ENCODE peak calls at places on chromosomes 1 and 21, in nine cellular contexts. X, N, H, Q, A, W, V, J and M are unnamed samples.

GRCh38 chr1:18546026-18546425 is 65.3 kb downstream of the KLHDC7A start:
- DNase-seq in X (no peak), N (peak; percentile 26), H (no peak), Q (no peak), A (no peak), W (no peak), V (no peak), J (no peak), M (no peak)

GRCh38 chr1:158124034-158124433 is 56.7 kb upstream of the CD1D start:
- DNase-seq in X (no peak), N (no peak), H (no peak), Q (no peak), A (no peak), W (no peak), V (no peak), J (no peak), M (no peak)

GRCh38 chr1:180773210-180773865 is 139.4 kb upstream of the KIAA1614 start:
- DNase-seq in X (no peak), N (no peak), H (no peak), Q (no peak), A (no peak), W (no peak), V (peak; percentile 64), J (no peak), M (no peak)

GRCh38 chr1:53311104-53311908 is 16.6 kb downstream of the LRP8 start:
- DNase-seq in X (no peak), N (no peak), H (no peak), Q (no peak), A (no peak), W (no peak), V (no peak), J (no peak), M (no peak)

GRCh38 chr1:184296466-184297243 is 90.2 kb upstream of the C1orf21 start:
- DNase-seq in X (peak; percentile 57), N (peak; percentile 73), H (peak; percentile 84), Q (no peak), A (no peak), W (peak; percentile 79), V (peak; percentile 97), J (no peak), M (no peak)

GRCh38 chr1:74767490-74767889 is 34.5 kb downstream of the TYW3 start:
- DNase-seq in X (no peak), N (no peak), H (no peak), Q (peak; percentile 86), A (peak; percentile 2), W (no peak), V (no peak), J (peak; percentile 29), M (no peak)

GRCh38 chr1:40258445-40258769 is 371 bp downstream of the ZMPSTE24 start:
- DNase-seq in X (no peak), N (no peak), H (no peak), Q (peak; percentile 49), A (no peak), W (no peak), V (peak; percentile 62), J (no peak), M (no peak)

GRCh38 chr1:115184951-115185331 is 95.6 kb upstream of the TSPAN2 start:
- DNase-seq in X (no peak), N (no peak), H (no peak), Q (no peak), A (no peak), W (no peak), V (no peak), J (no peak), M (no peak)

GRCh38 chr21:37855568-37856391 is 60.5 kb downstream of the KCNJ6 start:
- DNase-seq in X (no peak), N (no peak), H (no peak), Q (no peak), A (no peak), W (no peak), V (no peak), J (no peak), M (no peak)

GRCh38 chr1:8879348-8880067 is 1.0 kb upstream of the ENO1 start:
- DNase-seq in X (no peak), N (no peak), H (no peak), Q (no peak), A (no peak), W (no peak), V (no peak), J (no peak), M (no peak)

GRCh38 chr1:169072945-169073725 is 33.4 kb upstream of the ATP1B1 start:
- DNase-seq in X (peak; percentile 19), N (peak; percentile 71), H (no peak), Q (no peak), A (no peak), W (no peak), V (no peak), J (no peak), M (no peak)

GRCh38 chr1:180173952-180174351 is 19.3 kb downstream of the QSOX1 start:
- DNase-seq in X (peak; percentile 41), N (peak; percentile 61), H (peak; percentile 89), Q (no peak), A (no peak), W (peak; percentile 84), V (no peak), J (no peak), M (peak; percentile 73)

GRCh38 chr1:19762175-19762779 is 37.4 kb downstream of the TMCO4 start:
- DNase-seq in X (no peak), N (peak; percentile 36), H (peak; percentile 35), Q (peak; percentile 73), A (peak; percentile 32), W (no peak), V (peak; percentile 50), J (no peak), M (no peak)

GRCh38 chr1:115643636-115644035 is 1.9 kb downstream of the VANGL1 start:
- DNase-seq in X (no peak), N (no peak), H (no peak), Q (no peak), A (no peak), W (no peak), V (no peak), J (no peak), M (no peak)

GRCh38 chr1:37513795-37514349 is 694 bp downstream of the MEAF6 start:
- DNase-seq in X (peak; percentile 22), N (peak; percentile 33), H (peak; percentile 27), Q (peak; percentile 75), A (no peak), W (peak; percentile 81), V (peak; percentile 39), J (no peak), M (peak; percentile 57)

GRCh38 chr1:110005971-110006370 is 21.4 kb downstream of the AHCYL1 start:
- DNase-seq in X (no peak), N (no peak), H (no peak), Q (no peak), A (no peak), W (no peak), V (no peak), J (no peak), M (no peak)

GRCh38 chr1:171743014-171743870 is 1.4 kb upstream of the VAMP4 start:
- DNase-seq in X (peak; percentile 25), N (peak; percentile 37), H (no peak), Q (no peak), A (peak; percentile 59), W (no peak), V (peak; percentile 56), J (no peak), M (no peak)

GRCh38 chr21:31673513-31673912 is 14.0 kb downstream of the SOD1 start:
- DNase-seq in X (no peak), N (no peak), H (no peak), Q (no peak), A (no peak), W (no peak), V (no peak), J (no peak), M (no peak)

GRCh38 chr1:47986741-47987140 is 10.4 kb downstream of the TRABD2B start:
- DNase-seq in X (no peak), N (no peak), H (no peak), Q (peak; percentile 42), A (no peak), W (no peak), V (no peak), J (no peak), M (peak; percentile 77)
- TF ChIP-seq POLR2AphosphoS5 in X (no peak), N (no peak), H (no peak), Q (no peak), A (no peak), W (no peak), V (no peak), J (no peak), M (no peak)

DNA sequence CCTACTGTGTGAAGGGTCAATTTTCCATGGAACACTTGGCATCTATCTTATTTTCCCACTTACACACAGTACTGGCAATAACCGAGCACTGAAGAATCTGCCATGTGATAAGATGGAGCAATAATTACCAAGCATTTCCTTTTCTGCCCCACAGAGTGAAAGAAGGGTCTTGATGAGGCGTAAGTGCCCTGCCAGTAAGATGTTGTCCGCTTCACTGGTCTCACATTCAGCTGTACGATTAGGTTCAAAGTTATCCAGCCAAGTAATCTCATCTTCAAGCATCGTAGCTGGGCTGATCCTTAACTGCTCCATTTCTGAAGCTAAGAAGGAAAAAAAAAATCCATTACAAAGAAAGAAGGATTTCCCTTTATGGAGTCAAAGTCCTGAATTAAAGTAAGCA is 67.8 kb downstream of the PCSK9 start:
- DNase-seq in X (no peak), N (no peak), H (no peak), Q (no peak), A (no peak), W (no peak), V (no peak), J (no peak), M (no peak)
- H3K36me3 ChIP-seq in X (peaks cover 15% of the 10 kb centered on the region), N (no peaks in the 10 kb centered on the region), H (peaks cover 96% of the 10 kb centered on the region), Q (peaks cover 27% of the 10 kb centered on the region), A (peaks cover 63% of the 10 kb centered on the region), W (peaks cover 96% of the 10 kb centered on the region), V (peaks cover 15% of the 10 kb centered on the region), J (peaks cover 20% of the 10 kb centered on the region), M (peaks cover 96% of the 10 kb centered on the region)

DNA sequence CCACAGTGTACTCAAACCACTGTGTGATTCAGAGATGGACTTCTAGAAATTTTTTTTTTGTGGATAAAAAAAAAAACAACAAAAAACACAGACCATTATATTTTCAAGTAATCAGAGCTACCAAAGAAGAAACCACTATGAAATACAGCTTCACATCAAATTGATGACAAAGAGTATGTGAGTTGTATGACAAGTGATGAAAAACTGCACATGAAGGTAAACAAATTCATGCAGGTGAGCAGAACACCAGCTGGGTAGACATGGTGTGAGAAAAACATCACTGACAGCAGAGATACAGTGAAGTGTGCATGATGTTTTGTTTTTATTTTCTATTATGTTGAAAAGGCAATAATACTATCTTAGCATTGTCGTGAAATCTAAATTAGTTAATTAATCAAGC is 8.0 kb upstream of the PTPRC start:
- DNase-seq in X (no peak), N (no peak), H (no peak), Q (no peak), A (no peak), W (no peak), V (no peak), J (no peak), M (no peak)
- TF ChIP-seq POLR2AphosphoS5 in X (no peak), N (no peak), H (no peak), Q (no peak), A (no peak), W (no peak), V (no peak), J (no peak), M (no peak)

GRCh38 chr1:21861602-21862429 is 49.8 kb downstream of the LDLRAD2 start:
- DNase-seq in X (no peak), N (peak; percentile 35), H (no peak), Q (no peak), A (peak; percentile 8), W (no peak), V (no peak), J (no peak), M (no peak)
- H3K36me3 ChIP-seq in X (peaks cover 5% of the 10 kb centered on the region), N (no peaks in the 10 kb centered on the region), H (peaks cover 94% of the 10 kb centered on the region), Q (peaks cover 5% of the 10 kb centered on the region), A (peaks cover 6% of the 10 kb centered on the region), W (peaks cover 7% of the 10 kb centered on the region), V (peaks cover 66% of the 10 kb centered on the region), J (peaks cover 33% of the 10 kb centered on the region), M (peaks cover 67% of the 10 kb centered on the region)